ENCODE peak calls at places on chromosome 12, in seven cellular contexts. Q is tibial nerve, B is uterus, L is K562, F is adrenal gland, I is transverse colon, M is Peyer's patch. Y is an unnamed sample.
A peak's percentile ranks its signal among the peaks of the same experiment; 100 is the strongest.

GRCh38 chr12:57367121-57367520 is 63.7 kb downstream of the R3HDM2 start:
- DNase-seq in Q (no peak), B (no peak), L (no peak), F (no peak), I (no peak), M (no peak), Y (no peak)

GRCh38 chr12:79409562-79409961 is 281.2 kb downstream of the PAWR start:
- DNase-seq in Q (no peak), B (peak; percentile 55), L (no peak), F (no peak), I (no peak), M (no peak), Y (no peak)

GRCh38 chr12:332581-333205 is 56.4 kb downstream of the KDM5A start:
- DNase-seq in Q (no peak), B (no peak), L (no peak), F (no peak), I (no peak), M (no peak), Y (no peak)

GRCh38 chr12:26274441-26275312 is 79.3 kb downstream of the SSPN start:
- DNase-seq in Q (peak; percentile 74), B (peak; percentile 95), L (peak; percentile 70), F (peak; percentile 79), I (peak; percentile 78), M (peak; percentile 88), Y (peak; percentile 79)

GRCh38 chr12:130838951-130839769 is at the start of gene STX2:
- DNase-seq in Q (peak; percentile 83), B (peak; percentile 84), L (peak; percentile 97), F (peak; percentile 94), I (peak; percentile 89), M (peak; percentile 93), Y (peak; percentile 86)

GRCh38 chr12:905273-906076 is 44.0 kb downstream of the RAD52 start:
- DNase-seq in Q (no peak), B (no peak), L (no peak), F (no peak), I (no peak), M (no peak), Y (no peak)

GRCh38 chr12:89943461-89943860 is 234.8 kb upstream of the ATP2B1 start:
- DNase-seq in Q (no peak), B (no peak), L (no peak), F (no peak), I (no peak), M (no peak), Y (no peak)

GRCh38 chr12:57590892-57591566 is at the start of gene PIP4K2C:
- DNase-seq in Q (peak; percentile 65), B (peak; percentile 72), L (peak; percentile 96), F (peak; percentile 82), I (peak; percentile 90), M (peak; percentile 94), Y (peak; percentile 86)

GRCh38 chr12:107571492-107571891 is 114.1 kb upstream of the PWP1 start:
- DNase-seq in Q (no peak), B (no peak), L (no peak), F (no peak), I (no peak), M (no peak), Y (no peak)

GRCh38 chr12:130818381-130819247 is 20.4 kb downstream of the STX2 start:
- DNase-seq in Q (peak; percentile 43), B (peak; percentile 41), L (peak; percentile 48), F (peak; percentile 64), I (peak; percentile 78), M (peak; percentile 86), Y (peak; percentile 52)

GRCh38 chr12:753401-754237 is 1.2 kb downstream of the WNK1 start:
- DNase-seq in Q (peak; percentile 16), B (peak; percentile 27), L (peak; percentile 17), F (peak; percentile 51), I (peak; percentile 63), M (peak; percentile 73), Y (peak; percentile 81)

GRCh38 chr12:132474237-132474741 is 15.7 kb upstream of the FBRSL1 start:
- DNase-seq in Q (no peak), B (no peak), L (no peak), F (no peak), I (no peak), M (no peak), Y (peak; percentile 24)

GRCh38 chr12:25689996-25690501 is 137.0 kb upstream of the LMNTD1 start:
- DNase-seq in Q (peak; percentile 20), B (no peak), L (no peak), F (peak; percentile 65), I (peak; percentile 39), M (no peak), Y (peak; percentile 62)

GRCh38 chr12:59164991-59165718 is 244.9 kb upstream of the LRIG3 start:
- DNase-seq in Q (no peak), B (no peak), L (no peak), F (no peak), I (no peak), M (no peak), Y (no peak)

GRCh38 chr12:47378907-47379306 is 299.1 kb upstream of the AMIGO2 start:
- DNase-seq in Q (no peak), B (no peak), L (no peak), F (no peak), I (no peak), M (no peak), Y (no peak)

GRCh38 chr12:25859976-25860375 is 98.5 kb upstream of the RASSF8 start:
- DNase-seq in Q (no peak), B (no peak), L (no peak), F (no peak), I (no peak), M (no peak), Y (no peak)

GRCh38 chr12:9730011-9730410 is 2.9 kb downstream of the CLECL1 start:
- DNase-seq in Q (no peak), B (no peak), L (no peak), F (no peak), I (no peak), M (no peak), Y (no peak)

GRCh38 chr12:65655074-65655493 is 169.2 kb upstream of the HMGA2 start:
- DNase-seq in Q (no peak), B (no peak), L (peak; percentile 58), F (no peak), I (no peak), M (no peak), Y (no peak)

GRCh38 chr12:59927041-59927440 is 331.2 kb downstream of the SLC16A7 start:
- DNase-seq in Q (no peak), B (no peak), L (no peak), F (no peak), I (no peak), M (no peak), Y (no peak)

GRCh38 chr12:93709386-93709785 is 32.2 kb downstream of the CRADD start:
- DNase-seq in Q (no peak), B (no peak), L (no peak), F (no peak), I (no peak), M (no peak), Y (no peak)

GRCh38 chr12:29782285-29782820 is 1.4 kb downstream of the TMTC1 start:
- DNase-seq in Q (no peak), B (peak; percentile 34), L (no peak), F (no peak), I (no peak), M (no peak), Y (no peak)

GRCh38 chr12:116454950-116455447 is 104.2 kb upstream of the MAP1LC3B2 start:
- DNase-seq in Q (no peak), B (no peak), L (no peak), F (no peak), I (no peak), M (no peak), Y (no peak)

GRCh38 chr12:93089805-93090569 is 160.9 kb upstream of the EEA1 start:
- DNase-seq in Q (no peak), B (no peak), L (peak; percentile 48), F (no peak), I (peak; percentile 28), M (peak; percentile 69), Y (no peak)

GRCh38 chr12:108119974-108120862 is 8.9 kb upstream of the WSCD2 start:
- DNase-seq in Q (no peak), B (no peak), L (no peak), F (no peak), I (no peak), M (no peak), Y (no peak)

GRCh38 chr12:50362671-50363070 is 33.7 kb downstream of the FAM186A start:
- DNase-seq in Q (no peak), B (no peak), L (no peak), F (no peak), I (no peak), M (no peak), Y (no peak)

DNA sequence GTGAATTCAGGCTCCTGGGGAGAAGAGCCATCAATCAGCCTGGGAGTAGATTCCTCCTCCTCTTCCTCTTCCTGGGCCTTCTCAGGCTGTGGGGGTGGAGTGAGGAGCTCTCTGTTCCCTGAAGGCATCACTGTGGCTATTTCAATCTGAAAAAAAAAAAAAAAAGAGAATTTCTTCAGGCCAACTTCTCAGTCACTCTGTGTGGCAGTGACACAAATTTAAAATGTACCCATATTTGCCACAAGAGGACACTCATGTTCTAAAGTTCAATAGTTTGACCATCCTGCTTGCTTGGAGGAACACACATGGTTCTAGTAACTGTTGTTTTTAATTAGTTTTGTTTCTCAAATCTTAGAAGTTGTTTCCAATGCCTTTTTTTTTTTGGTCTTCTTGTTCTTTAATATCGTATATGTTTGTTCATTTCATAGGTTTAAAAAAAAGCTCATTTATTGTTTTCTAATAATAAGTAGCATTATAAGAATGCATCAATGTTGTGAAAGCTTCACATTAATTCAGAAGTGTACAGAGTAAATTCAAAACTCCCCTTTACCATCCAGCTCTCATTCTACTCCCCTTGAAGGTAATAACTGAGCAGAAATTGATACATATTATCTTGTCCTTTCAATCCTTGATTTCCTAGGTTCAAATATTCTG is 23.3 kb upstream of the CCER1 start:
- DNase-seq in Q (no peak), B (no peak), L (no peak), F (no peak), I (no peak), M (no peak), Y (no peak)
- TF ChIP-seq CTCF in Q (peak; percentile 45), B (peak; percentile 77), L (peak; percentile 45), F (peak; percentile 75), I (peak; percentile 52), M (peak; percentile 71), Y (peak; percentile 66)

GRCh38 chr12:12901158-12901791 is 9.9 kb downstream of the GPRC5A start:
- DNase-seq in Q (no peak), B (peak; percentile 91), L (no peak), F (peak; percentile 60), I (peak; percentile 61), M (peak; percentile 78), Y (peak; percentile 50)
- TF ChIP-seq POLR2A in Q (no peak), B (no peak), L (no peak), F (no peak), I (no peak), M (no peak), Y (no peak)

DNA sequence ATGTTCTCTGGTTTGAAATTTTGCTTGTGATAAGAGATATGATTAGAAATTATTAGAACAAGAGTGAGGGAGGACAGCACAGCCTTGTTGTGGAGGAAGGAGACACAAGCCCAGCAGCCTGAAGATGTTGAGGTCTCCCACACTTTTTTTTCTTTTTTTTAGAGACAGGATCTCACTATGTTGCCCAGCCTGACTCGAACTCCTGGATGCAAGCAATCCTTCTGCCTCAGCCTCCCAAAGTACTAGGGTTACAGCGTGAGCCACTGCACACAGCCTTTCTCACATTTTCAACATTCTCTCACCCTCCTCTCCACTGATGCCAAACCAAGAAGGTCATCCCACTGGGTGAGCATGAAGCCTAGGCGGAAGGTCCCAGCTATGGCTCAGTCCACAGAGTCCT is 4.9 kb upstream of the KRT8 start:
- DNase-seq in Q (no peak), B (no peak), L (no peak), F (no peak), I (no peak), M (no peak), Y (no peak)
- H3K4me1 ChIP-seq in Q (no peaks in the 10 kb centered on the region), B (no peaks in the 10 kb centered on the region), L (peaks cover 47% of the 10 kb centered on the region), F (peaks cover 13% of the 10 kb centered on the region), I (peaks cover 49% of the 10 kb centered on the region), M (no peaks in the 10 kb centered on the region), Y (no peaks in the 10 kb centered on the region)

GRCh38 chr12:67268896-67269631 is at the start of gene CAND1:
- DNase-seq in Q (peak; percentile 95), B (peak; percentile 98), L (peak; percentile 86), F (peak; percentile 99), I (peak; percentile 97), M (peak; percentile 99), Y (peak; percentile 97)
- TF ChIP-seq CTCF in Q (no peak), B (no peak), L (no peak), F (no peak), I (no peak), M (peak; percentile 26), Y (no peak)

Y was measured in heart left ventricle.